ENCODE peak calls at places on chromosomes 11 and 22, in nine cellular contexts. Y is nephron progenitor cell, F is heart right ventricle, P is glutamatergic neuron, T is neural crest cell, K is cardiac fibroblast, D is omental fat pad, C is upper lobe of right lung, R is sigmoid colon. S is an unnamed sample.

GRCh38 chr11:119614227-119615002 is 114.6 kb downstream of the NECTIN1 start:
- DNase-seq in Y (no peak), F (no peak), P (no peak), T (no peak), K (no peak), D (no peak), C (no peak), R (no peak), S (no peak)

GRCh38 chr11:118841469-118842222 is 42.0 kb upstream of the CXCR5 start:
- DNase-seq in Y (no peak), F (no peak), P (no peak), T (no peak), K (no peak), D (no peak), C (no peak), R (no peak), S (no peak)

GRCh38 chr11:102144357-102145342 is 34.4 kb downstream of the YAP1 start:
- DNase-seq in Y (peak; percentile 22), F (peak; percentile 78), P (no peak), T (no peak), K (peak; percentile 53), D (no peak), C (no peak), R (no peak), S (peak; percentile 53)

GRCh38 chr11:2582958-2583604 is 116.7 kb downstream of the KCNQ1OT1 start:
- DNase-seq in Y (no peak), F (peak; percentile 2), P (peak; percentile 9), T (no peak), K (no peak), D (peak; percentile 2), C (peak; percentile 60), R (peak; percentile 57), S (no peak)

GRCh38 chr22:23129149-23129548 is 12.6 kb downstream of the RSPH14 start:
- DNase-seq in Y (no peak), F (no peak), P (no peak), T (no peak), K (no peak), D (no peak), C (no peak), R (no peak), S (no peak)

GRCh38 chr22:31089101-31090100 is 8.3 kb downstream of the SMTN start:
- DNase-seq in Y (peak; percentile 65), F (peak; percentile 5), P (peak; percentile 78), T (peak; percentile 58), K (peak; percentile 41), D (no peak), C (no peak), R (peak; percentile 91), S (no peak)

GRCh38 chr11:86198156-86198555 is 46.4 kb upstream of the EED start:
- DNase-seq in Y (no peak), F (no peak), P (no peak), T (no peak), K (no peak), D (no peak), C (no peak), R (no peak), S (no peak)

GRCh38 chr11:127114035-127114434 is 113.5 kb upstream of the KIRREL3 start:
- DNase-seq in Y (no peak), F (no peak), P (no peak), T (no peak), K (no peak), D (no peak), C (no peak), R (no peak), S (no peak)

GRCh38 chr11:79296113-79296512 is 144.7 kb downstream of the TENM4 start:
- DNase-seq in Y (peak; percentile 46), F (no peak), P (no peak), T (no peak), K (no peak), D (no peak), C (no peak), R (no peak), S (no peak)

GRCh38 chr11:57249384-57250319 is 12.6 kb upstream of the APLNR start:
- DNase-seq in Y (peak; percentile 82), F (peak; percentile 69), P (peak; percentile 82), T (peak; percentile 71), K (peak; percentile 68), D (peak; percentile 45), C (peak; percentile 80), R (peak; percentile 72), S (no peak)

GRCh38 chr11:73225851-73226250 is 7.8 kb downstream of the P2RY2 start:
- DNase-seq in Y (no peak), F (no peak), P (peak; percentile 6), T (no peak), K (no peak), D (no peak), C (peak; percentile 31), R (peak; percentile 32), S (no peak)

GRCh38 chr22:38267086-38267485 is 5.7 kb downstream of the TMEM184B start:
- DNase-seq in Y (no peak), F (peak; percentile 87), P (no peak), T (no peak), K (peak; percentile 89), D (no peak), C (no peak), R (no peak), S (no peak)

GRCh38 chr22:21015051-21016006 is at the start of gene P2RX6:
- DNase-seq in Y (no peak), F (no peak), P (peak; percentile 75), T (no peak), K (peak; percentile 45), D (no peak), C (no peak), R (no peak), S (no peak)

GRCh38 chr11:6269994-6270393 is 10.4 kb downstream of the CCKBR start:
- DNase-seq in Y (no peak), F (no peak), P (no peak), T (no peak), K (no peak), D (no peak), C (no peak), R (peak; percentile 61), S (no peak)

GRCh38 chr22:38428714-38429113 is 26.3 kb downstream of the KCNJ4 start:
- DNase-seq in Y (no peak), F (no peak), P (no peak), T (no peak), K (no peak), D (no peak), C (no peak), R (no peak), S (no peak)

GRCh38 chr22:35328472-35328885 is 28.8 kb downstream of the TOM1 start:
- DNase-seq in Y (no peak), F (no peak), P (no peak), T (no peak), K (no peak), D (no peak), C (peak; percentile 83), R (peak; percentile 70), S (no peak)

GRCh38 chr11:78801161-78801884 is 226.7 kb upstream of the NARS2 start:
- DNase-seq in Y (no peak), F (peak; percentile 45), P (no peak), T (no peak), K (peak; percentile 96), D (no peak), C (no peak), R (peak; percentile 86), S (peak; percentile 61)

GRCh38 chr22:27825174-27825573 is 23.6 kb upstream of the MN1 start:
- DNase-seq in Y (no peak), F (no peak), P (no peak), T (peak; percentile 31), K (peak; percentile 20), D (no peak), C (no peak), R (no peak), S (no peak)

GRCh38 chr11:126113515-126113957 is 50.9 kb upstream of the CDON start:
- DNase-seq in Y (no peak), F (peak; percentile 90), P (no peak), T (no peak), K (peak; percentile 77), D (peak; percentile 58), C (peak; percentile 90), R (peak; percentile 97), S (peak; percentile 99)

GRCh38 chr22:50009765-50010675 is 2.5 kb downstream of the IL17REL start:
- DNase-seq in Y (peak; percentile 2), F (no peak), P (no peak), T (no peak), K (no peak), D (no peak), C (peak; percentile 60), R (peak; percentile 61), S (no peak)

GRCh38 chr11:134659882-134660281 is 247.8 kb upstream of the B3GAT1 start:
- DNase-seq in Y (no peak), F (peak; percentile 2), P (no peak), T (no peak), K (no peak), D (no peak), C (no peak), R (peak; percentile 30), S (no peak)

GRCh38 chr11:134541355-134541754 is 129.3 kb upstream of the B3GAT1 start:
- DNase-seq in Y (no peak), F (no peak), P (no peak), T (no peak), K (no peak), D (no peak), C (no peak), R (no peak), S (no peak)

GRCh38 chr11:72015511-72016061 is 16.9 kb downstream of the IL18BP start:
- DNase-seq in Y (peak; percentile 60), F (no peak), P (peak; percentile 74), T (no peak), K (no peak), D (peak; percentile 19), C (peak; percentile 53), R (no peak), S (no peak)

GRCh38 chr11:122108192-122108799 is 7.7 kb downstream of the BLID start:
- DNase-seq in Y (peak; percentile 56), F (no peak), P (peak; percentile 29), T (peak; percentile 53), K (peak; percentile 84), D (no peak), C (no peak), R (no peak), S (no peak)
- TF ChIP-seq CTCF in Y (peak; percentile 70), F (peak; percentile 53), P (peak; percentile 89), T (peak; percentile 68), K (peak; percentile 86), D (no peak), C (peak; percentile 63), R (peak; percentile 21), S (peak; percentile 76)

GRCh38 chr11:976431-977160 is 50.9 kb downstream of the AP2A2 start:
- DNase-seq in Y (no peak), F (no peak), P (no peak), T (no peak), K (peak; percentile 25), D (no peak), C (no peak), R (no peak), S (no peak)
- TF ChIP-seq CTCF in Y (no peak), F (no peak), P (no peak), T (no peak), K (no peak), D (no peak), C (no peak), R (no peak), S (peak; percentile 35)

GRCh38 chr11:65422633-65423515 is at the start of gene NEAT1:
- DNase-seq in Y (peak; percentile 92), F (peak; percentile 99), P (peak; percentile 85), T (peak; percentile 77), K (peak; percentile 96), D (peak; percentile 99), C (peak; percentile 96), R (peak; percentile 99), S (peak; percentile 74)
- TF ChIP-seq CTCF in Y (no peak), F (no peak), P (no peak), T (no peak), K (no peak), D (no peak), C (no peak), R (no peak), S (no peak)

GRCh38 chr11:8309862-8310261 is 46.2 kb upstream of the LMO1 start:
- DNase-seq in Y (no peak), F (no peak), P (no peak), T (no peak), K (no peak), D (no peak), C (no peak), R (peak; percentile 20), S (no peak)
- TF ChIP-seq CTCF in Y (peak; percentile 7), F (peak; percentile 21), P (no peak), T (no peak), K (no peak), D (no peak), C (no peak), R (no peak), S (peak; percentile 57)